ENCODE peak calls at places on chromosomes 4 and X, in eight cellular contexts. W is CD4-positive, alpha-beta T cell; A is BJ; K is uterus; H is neural crest cell; Q is heart left ventricle; I is esophagus squamous epithelium; C is psoas muscle. B is an unnamed sample.

GRCh38 chrX:3451566-3451965 is 105.1 kb upstream of the MXRA5 start:
- DNase-seq in C (no peak), H (no peak), W (no peak), A (no peak), K (no peak), Q (no peak), I (no peak), B (no peak)

GRCh38 chr4:158346576-158346975 is 136.3 kb downstream of the TMEM144 start:
- DNase-seq in K (no peak), I (no peak), H (no peak), A (no peak), Q (no peak), W (no peak), C (no peak), B (no peak)

GRCh38 chrX:153600032-153600373 is 1.1 kb upstream of the CCNQ start:
- DNase-seq in Q (no peak), K (no peak), I (no peak), C (no peak), W (no peak), H (no peak), A (no peak), B (no peak)

GRCh38 chrX:51614353-51614752 is 4.4 kb downstream of the CENPVL3 start:
- DNase-seq in H (peak), A (no peak), C (no peak), Q (no peak), W (no peak), K (no peak), I (no peak), B (no peak)

GRCh38 chrX:109886122-109886761 is 116.7 kb upstream of the TMEM164 start:
- DNase-seq in A (no peak), Q (no peak), H (peak), C (no peak), K (no peak), W (no peak), I (no peak), B (no peak)

GRCh38 chr4:52996261-52997131 is 134.4 kb downstream of the RASL11B start:
- DNase-seq in I (no peak), C (peak), W (no peak), H (no peak), K (peak), Q (no peak), A (no peak), B (no peak)

GRCh38 chr4:157978680-157979361 is 194.0 kb downstream of the GASK1B start:
- DNase-seq in K (peak), Q (peak), W (no peak), C (peak), I (no peak), A (no peak), H (peak), B (no peak)

GRCh38 chrX:80181079-80181478 is 166.5 kb downstream of the TBX22 start:
- DNase-seq in A (no peak), I (no peak), C (no peak), W (no peak), Q (no peak), H (no peak), K (no peak), B (no peak)

GRCh38 chr4:77954690-77955089 is 92.1 kb downstream of the MRPL1 start:
- DNase-seq in H (no peak), A (no peak), W (no peak), Q (no peak), I (no peak), C (no peak), K (no peak), B (no peak)

GRCh38 chrX:134718329-134719317 is 60.4 kb upstream of the PLAC1 start:
- DNase-seq in A (peak), Q (peak), H (no peak), K (peak), W (no peak), I (no peak), C (peak), B (no peak)

GRCh38 chr4:38231626-38232025 is 271.4 kb downstream of the PTTG2 start:
- DNase-seq in I (no peak), Q (no peak), A (no peak), K (no peak), C (no peak), W (no peak), H (no peak), B (no peak)

GRCh38 chrX:106391284-106391852 is 220.4 kb upstream of the RADX start:
- DNase-seq in H (no peak), A (no peak), C (no peak), Q (no peak), W (no peak), K (no peak), I (no peak), B (no peak)

GRCh38 chrX:30995060-30995700 is 76.7 kb downstream of the FTHL17 start:
- DNase-seq in C (no peak), W (no peak), K (no peak), Q (no peak), H (no peak), I (no peak), A (no peak), B (no peak)

GRCh38 chr4:2261110-2261852 is 628 bp downstream of the MXD4 start:
- DNase-seq in W (peak), A (no peak), K (peak), I (no peak), C (peak), Q (peak), H (peak), B (no peak)

GRCh38 chrX:134171661-134172587 is 65.1 kb upstream of the CCDC160 start:
- DNase-seq in H (peak), Q (peak), I (no peak), K (no peak), A (no peak), W (no peak), C (peak), B (peak)

GRCh38 chr4:169385356-169385755 is 114.6 kb upstream of the SH3RF1 start:
- DNase-seq in Q (no peak), A (no peak), W (no peak), I (no peak), H (no peak), K (no peak), C (no peak), B (no peak)

GRCh38 chrX:7841084-7841805 is 1.7 kb upstream of the VCX start:
- DNase-seq in C (no peak), A (no peak), H (no peak), Q (no peak), W (no peak), I (no peak), K (no peak), B (no peak)

GRCh38 chr4:61984260-61984909 is 784.3 kb downstream of the ADGRL3 start:
- DNase-seq in H (no peak), C (no peak), A (no peak), K (no peak), I (no peak), Q (no peak), W (no peak), B (no peak)

GRCh38 chr4:69069085-69069484 is 27.2 kb upstream of the UGT2B7 start:
- DNase-seq in C (no peak), H (no peak), A (no peak), K (no peak), I (no peak), Q (no peak), W (no peak), B (no peak)

GRCh38 chr4:149701733-149702132 is 113.9 kb downstream of the IQCM start:
- DNase-seq in H (no peak), C (no peak), Q (no peak), K (no peak), A (no peak), W (no peak), I (no peak), B (no peak)

GRCh38 chr4:1775731-1776500 is 17.2 kb upstream of the FGFR3 start:
- DNase-seq in C (no peak), I (no peak), A (no peak), Q (no peak), H (no peak), K (no peak), W (no peak), B (no peak)

GRCh38 chr4:19375931-19376330 is 875.8 kb upstream of the SLIT2 start:
- DNase-seq in H (no peak), C (no peak), I (no peak), A (no peak), K (no peak), W (no peak), Q (no peak), B (no peak)

GRCh38 chr4:158015241-158015640 is 157.6 kb downstream of the GASK1B start:
- DNase-seq in H (no peak), Q (no peak), W (no peak), K (no peak), A (no peak), I (no peak), C (no peak), B (no peak)

GRCh38 chr4:122666527-122667245 is 45.8 kb upstream of the IL21 start:
- DNase-seq in I (no peak), K (no peak), C (no peak), Q (no peak), W (no peak), A (peak), H (no peak), B (no peak)

GRCh38 chr4:184534511-184535391 is 60.4 kb upstream of the IRF2 start:
- DNase-seq in W (no peak), K (no peak), I (no peak), C (no peak), A (peak), Q (no peak), H (no peak), B (no peak)

GRCh38 chrX:21490341-21490740 is 116.1 kb downstream of the CNKSR2 start:
- DNase-seq in W (no peak), Q (no peak), K (no peak), C (no peak), H (no peak), I (no peak), A (no peak), B (no peak)

GRCh38 chrX:39636481-39636880 is 461.3 kb downstream of the BCOR start:
- DNase-seq in I (no peak), C (no peak), W (no peak), Q (no peak), A (no peak), H (no peak), K (no peak), B (no peak)

GRCh38 chr4:70583952-70584834 is 7.9 kb upstream of the AMBN start:
- DNase-seq in C (no peak), W (no peak), Q (no peak), K (no peak), I (no peak), H (no peak), A (no peak), B (no peak)

GRCh38 chrX:46180258-46180687 is 364.9 kb downstream of the ZNF674 start:
- DNase-seq in A (peak), H (no peak), K (no peak), W (no peak), I (no peak), Q (no peak), C (no peak), B (no peak)

GRCh38 chrX:14916017-14916674 is 42.9 kb downstream of the MOSPD2 start:
- DNase-seq in I (no peak), H (no peak), Q (no peak), C (no peak), W (no peak), K (no peak), A (no peak), B (no peak)

DNA sequence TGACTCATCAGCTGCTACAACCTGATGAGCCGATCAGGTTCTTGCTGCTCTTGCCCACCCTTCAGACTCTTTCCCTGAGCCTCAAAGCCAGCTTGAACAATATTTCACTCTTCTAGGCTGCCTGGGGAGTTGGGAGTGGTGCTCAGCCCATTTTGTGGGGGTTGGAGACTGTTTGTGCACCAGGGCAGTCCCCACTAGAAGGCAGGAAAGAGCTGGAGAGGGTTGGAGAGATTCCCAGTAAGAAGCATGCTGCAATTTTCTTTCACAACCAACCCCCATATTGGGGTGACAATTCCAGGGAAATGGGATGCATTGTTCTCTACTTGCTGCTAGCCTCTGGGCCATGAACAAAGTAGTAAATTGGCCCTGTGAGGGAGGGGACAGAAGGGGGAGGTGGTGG is 44.1 kb downstream of the SLC16A2 start:
- DNase-seq in C (no peak), A (no peak), K (no peak), Q (no peak), I (no peak), W (no peak), H (no peak), B (no peak)
- TF ChIP-seq CTCF in C (no peak), A (peak), K (no peak), Q (no peak), I (no peak), W (no peak), H (no peak), B (no peak)

GRCh38 chrX:124529786-124530185 is 183.4 kb downstream of the SH2D1A start:
- DNase-seq in W (no peak), K (no peak), H (no peak), Q (no peak), C (no peak), A (no peak), I (no peak), B (no peak)

GRCh38 chrX:124530803-124531202 is 184.4 kb downstream of the SH2D1A start:
- DNase-seq in C (no peak), A (no peak), K (no peak), W (no peak), Q (no peak), H (no peak), I (no peak), B (no peak)

GRCh38 chrX:124540474-124540873 is 194.1 kb downstream of the SH2D1A start:
- DNase-seq in C (no peak), H (no peak), W (no peak), K (no peak), I (no peak), Q (no peak), A (no peak), B (no peak)

GRCh38 chrX:124534530-124534929 is 188.2 kb downstream of the SH2D1A start:
- DNase-seq in W (no peak), Q (no peak), C (no peak), I (no peak), A (no peak), K (no peak), H (no peak), B (no peak)
- TF ChIP-seq CTCF in W (no peak), Q (no peak), C (no peak), I (no peak), A (no peak), K (no peak), H (no peak), B (no peak)

DNA sequence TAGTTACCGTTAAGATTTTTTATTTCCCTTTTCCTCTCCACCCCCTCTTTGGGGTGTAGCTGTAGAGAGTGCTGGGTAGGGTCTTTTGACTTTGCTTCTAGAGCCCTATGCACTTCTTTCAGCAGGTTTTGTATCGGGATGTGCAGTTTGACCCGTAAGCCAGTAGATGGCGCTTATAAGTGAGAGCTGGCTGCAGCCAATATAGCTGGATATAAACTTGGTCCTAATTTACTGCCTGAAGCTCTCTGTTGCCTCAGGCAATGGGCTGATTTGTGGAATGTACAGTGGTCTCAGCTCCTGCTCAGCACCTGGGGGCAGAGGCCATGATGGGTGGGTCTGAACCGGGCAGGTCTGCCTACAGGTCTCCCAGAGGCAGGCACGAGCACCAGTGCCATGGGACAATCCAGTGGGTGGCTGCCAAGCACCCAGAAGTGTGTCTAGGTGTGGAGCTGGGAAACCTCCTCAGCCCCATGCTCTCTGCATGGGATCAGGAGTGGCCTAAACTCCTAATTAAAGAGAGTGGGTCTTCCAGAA is 146.5 kb downstream of the SPANXN1 start:
- DNase-seq in H (no peak), W (no peak), C (no peak), I (no peak), Q (no peak), K (no peak), A (no peak), B (no peak)
- TF ChIP-seq CTCF in H (peak), W (no peak), C (no peak), I (no peak), Q (no peak), K (no peak), A (no peak), B (peak)

DNA sequence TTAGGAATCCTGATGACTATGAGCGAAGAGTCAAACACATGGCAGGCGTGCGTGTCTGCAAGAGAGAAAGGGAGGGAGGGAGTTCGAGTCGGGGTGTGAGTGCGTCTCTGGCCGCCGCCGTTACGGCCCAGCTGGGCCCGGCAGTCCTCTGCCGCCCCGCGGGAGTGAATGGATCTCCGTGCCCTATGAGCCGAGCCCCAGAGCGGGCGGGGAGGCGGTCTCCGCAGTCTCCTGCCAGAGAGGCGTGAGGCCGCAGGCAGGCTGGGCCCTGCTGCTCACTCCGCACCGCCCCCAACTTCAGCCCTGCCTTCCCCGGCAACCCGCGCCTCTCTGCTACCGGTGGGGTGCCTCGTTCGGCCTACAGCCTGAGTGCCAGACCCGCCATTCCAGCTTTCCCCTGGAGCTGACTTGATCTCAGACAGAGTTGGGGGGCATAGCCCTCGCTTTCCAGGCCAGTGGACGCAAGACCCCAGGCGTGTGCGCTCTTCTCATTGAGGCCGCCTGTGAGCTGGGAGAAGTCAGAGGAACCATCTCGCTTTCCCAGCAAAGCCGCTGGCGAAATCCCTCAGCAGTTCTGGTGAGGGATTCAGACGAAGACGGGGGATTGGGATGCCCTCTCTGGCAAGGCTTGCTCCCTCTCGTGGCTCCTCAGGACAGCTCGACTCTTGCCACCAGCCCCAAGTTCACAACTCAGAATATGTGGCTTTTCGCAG is 1.4 kb downstream of the SLC16A2 start:
- DNase-seq in K (peak), A (no peak), C (peak), H (peak), I (no peak), W (no peak), Q (peak), B (peak)
- TF ChIP-seq CTCF in K (peak), A (peak), C (no peak), H (peak), I (no peak), W (no peak), Q (no peak), B (peak)

GRCh38 chr4:4521767-4522166 is 20.1 kb downstream of the STX18 start:
- DNase-seq in I (no peak), H (no peak), Q (no peak), C (no peak), W (no peak), A (no peak), K (no peak), B (no peak)

GRCh38 chr4:4521069-4521468 is 20.8 kb downstream of the STX18 start:
- DNase-seq in W (no peak), H (no peak), I (no peak), A (no peak), K (no peak), C (no peak), Q (no peak), B (no peak)

GRCh38 chr4:4524364-4524763 is 17.5 kb downstream of the STX18 start:
- DNase-seq in Q (no peak), A (no peak), I (no peak), W (no peak), K (no peak), C (no peak), H (no peak), B (no peak)

GRCh38 chr4:4518747-4519146 is 23.1 kb downstream of the STX18 start:
- DNase-seq in H (no peak), I (no peak), A (no peak), C (no peak), W (no peak), Q (no peak), K (no peak), B (no peak)

GRCh38 chr4:4519296-4519898 is 22.5 kb downstream of the STX18 start:
- DNase-seq in Q (no peak), C (no peak), W (no peak), I (no peak), A (no peak), K (no peak), H (no peak), B (no peak)
- TF ChIP-seq CTCF in Q (no peak), C (peak), W (peak), I (peak), A (peak), K (peak), H (peak), B (peak)

GRCh38 chr4:155761916-155762315 is 3.1 kb downstream of the GUCY1B1 start:
- DNase-seq in K (no peak), C (no peak), I (no peak), Q (no peak), A (no peak), W (no peak), H (no peak), B (no peak)

GRCh38 chr4:155757745-155758265 is 1.0 kb upstream of the GUCY1B1 start:
- DNase-seq in C (no peak), Q (no peak), K (no peak), I (no peak), A (no peak), H (no peak), W (no peak), B (no peak)

GRCh38 chr4:155758500-155759371 is at the start of gene GUCY1B1:
- DNase-seq in H (peak), K (peak), Q (peak), A (peak), C (peak), W (peak), I (peak), B (peak)

GRCh38 chr4:155761047-155761446 is 2.2 kb downstream of the GUCY1B1 start:
- DNase-seq in K (no peak), H (no peak), C (no peak), W (no peak), Q (no peak), I (no peak), A (no peak), B (no peak)

DNA sequence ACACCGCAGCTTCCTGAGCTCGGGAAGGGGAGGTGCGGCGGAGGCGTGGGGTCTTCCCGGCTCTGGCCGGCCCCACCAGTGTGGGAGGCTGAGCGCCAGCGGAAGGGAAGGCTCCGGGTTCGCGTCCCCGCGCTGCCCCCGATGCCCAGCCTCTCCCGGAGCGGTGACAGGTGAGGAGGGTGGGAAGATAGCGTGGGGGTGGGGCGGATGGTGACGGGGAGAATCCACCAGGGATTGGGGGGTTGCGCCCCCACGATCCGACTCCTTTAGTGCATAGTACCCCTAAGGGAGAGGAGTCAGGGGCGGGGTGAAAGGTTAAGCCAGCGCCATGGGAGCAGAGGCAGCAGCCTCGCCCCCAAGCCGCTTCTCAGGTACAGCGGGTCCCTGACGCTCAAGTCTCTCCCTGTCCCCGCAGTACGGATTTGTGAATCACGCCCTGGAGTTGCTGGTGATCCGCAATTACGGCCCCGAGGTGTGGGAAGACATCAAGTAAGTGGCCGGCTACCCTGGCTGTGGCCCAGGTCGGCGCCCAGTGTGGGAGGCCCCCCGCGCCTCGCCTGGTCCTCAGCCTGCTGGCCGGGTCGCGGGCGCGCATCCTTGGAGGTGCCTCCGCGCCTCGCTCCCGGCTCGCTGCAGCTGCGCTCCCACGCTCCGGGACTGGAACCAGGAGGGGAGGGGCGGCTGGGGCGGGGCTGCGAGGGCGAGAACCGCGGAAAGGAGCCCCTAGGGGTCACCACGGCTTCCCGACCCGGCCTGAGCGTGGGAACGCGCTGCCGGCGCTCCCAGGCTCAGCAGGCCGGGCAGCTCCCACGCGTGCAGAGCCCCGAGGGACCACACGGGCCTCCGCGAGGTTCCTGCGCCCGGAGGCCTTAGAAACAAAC is 791 bp downstream of the GUCY1B1 start:
- DNase-seq in H (peak), C (peak), K (peak), Q (peak), A (no peak), I (no peak), W (no peak), B (peak)
- TF ChIP-seq CTCF in H (peak), C (no peak), K (peak), Q (no peak), A (no peak), I (no peak), W (no peak), B (peak)

B was measured in type B pancreatic cell.